ENCODE peak calls at places on chromosomes 4 and X, in ten cellular contexts. M, O, F, B, T, J, Z, H, G and U are unnamed samples.

GRCh38 chr4:6561173-6561516 is 13.8 kb upstream of the MAN2B2 start:
- DNase-seq in H (no peak), G (no peak), M (no peak), Z (no peak), J (no peak), T (no peak), O (no peak), F (no peak), B (no peak), U (no peak)

GRCh38 chr4:15717126-15717525 is 14.3 kb downstream of the BST1 start:
- DNase-seq in B (no peak), J (no peak), G (no peak), H (no peak), F (no peak), O (peak), T (no peak), Z (no peak), M (no peak), U (peak)

GRCh38 chrX:41526925-41527324 is 79.8 kb downstream of the NYX start:
- DNase-seq in M (no peak), H (no peak), Z (no peak), O (peak), J (peak), F (no peak), B (no peak), T (no peak), G (peak), U (peak)

GRCh38 chr4:15336410-15337184 is 91.2 kb upstream of the C1QTNF7 start:
- DNase-seq in B (no peak), T (no peak), F (no peak), M (no peak), O (peak), J (peak), Z (no peak), H (no peak), G (peak), U (peak)

GRCh38 chr4:6343950-6344408 is 74.3 kb downstream of the WFS1 start:
- DNase-seq in F (no peak), Z (peak), H (no peak), T (no peak), M (no peak), J (peak), O (peak), B (no peak), G (peak), U (peak)

GRCh38 chrX:15946783-15947550 is 92.4 kb upstream of the AP1S2 start:
- DNase-seq in B (no peak), J (peak), G (peak), Z (no peak), F (no peak), T (no peak), M (no peak), H (no peak), O (peak), U (peak)

GRCh38 chrX:1316527-1316926 is 20.1 kb upstream of the IL3RA start:
- DNase-seq in F (no peak), B (peak), H (no peak), G (peak), J (no peak), O (no peak), Z (no peak), M (no peak), T (peak), U (no peak)

GRCh38 chrX:130299279-130300009 is 30.7 kb upstream of the ZNF280C start:
- DNase-seq in O (no peak), B (no peak), Z (no peak), F (no peak), H (no peak), M (no peak), J (no peak), G (no peak), T (no peak), U (no peak)

GRCh38 chr4:73308286-73308685 is 49.7 kb upstream of the ANKRD17 start:
- DNase-seq in G (peak), B (no peak), M (peak), Z (peak), J (no peak), T (no peak), O (peak), F (no peak), H (no peak), U (peak)

GRCh38 chr4:182384496-182385155 is 141.4 kb downstream of the TENM3 start:
- DNase-seq in O (no peak), H (no peak), B (no peak), G (no peak), T (no peak), Z (no peak), M (no peak), J (no peak), F (no peak), U (no peak)

GRCh38 chr4:158809611-158810486 is 41.0 kb downstream of the FNIP2 start:
- DNase-seq in G (no peak), T (no peak), H (no peak), J (peak), O (peak), F (no peak), B (peak), M (peak), Z (no peak), U (peak)

GRCh38 chr4:173218411-173219125 is 50.0 kb downstream of the GALNT7 start:
- DNase-seq in O (peak), M (no peak), T (no peak), B (no peak), F (no peak), J (no peak), G (peak), Z (no peak), H (no peak), U (peak)

GRCh38 chr4:111435986-111436744 is 709.1 kb upstream of the FAM241A start:
- DNase-seq in J (no peak), H (no peak), T (no peak), G (no peak), B (no peak), Z (no peak), M (no peak), F (no peak), O (no peak), U (no peak)

GRCh38 chrX:19955306-19955705 is 35.6 kb downstream of the BCLAF3 start:
- DNase-seq in M (no peak), B (no peak), F (no peak), J (no peak), O (no peak), T (no peak), Z (no peak), H (no peak), G (no peak), U (no peak)

GRCh38 chr4:170773709-170774273 is 684.0 kb upstream of the AADAT start:
- DNase-seq in Z (no peak), M (no peak), F (no peak), T (no peak), J (no peak), H (no peak), G (no peak), O (no peak), B (no peak), U (no peak)

GRCh38 chr4:91963489-91963888 is 340.3 kb upstream of the GRID2 start:
- DNase-seq in J (peak), F (no peak), G (peak), H (no peak), B (no peak), M (no peak), O (no peak), T (no peak), Z (no peak), U (no peak)

GRCh38 chr4:121822796-121823504 is 733 bp downstream of the CCNA2 start:
- DNase-seq in B (peak), H (no peak), O (peak), M (peak), F (no peak), T (peak), J (no peak), Z (peak), G (peak), U (no peak)

GRCh38 chrX:154012336-154012991 is 7.2 kb downstream of the IRAK1 start:
- DNase-seq in F (no peak), T (no peak), J (no peak), O (no peak), H (no peak), M (no peak), Z (no peak), B (no peak), G (no peak), U (no peak)

GRCh38 chr4:139918591-139918990 is 235.4 kb downstream of the MAML3 start:
- DNase-seq in O (no peak), G (no peak), M (no peak), T (no peak), J (no peak), B (no peak), F (no peak), Z (no peak), H (no peak), U (no peak)

GRCh38 chrX:133214316-133214715 is 3.8 kb downstream of the TFDP3 start:
- DNase-seq in J (no peak), G (no peak), Z (no peak), B (no peak), O (no peak), T (no peak), H (no peak), F (no peak), M (no peak), U (no peak)

GRCh38 chr4:173793937-173794510 is 264.0 kb upstream of the HAND2 start:
- DNase-seq in O (no peak), F (no peak), Z (no peak), H (no peak), T (no peak), G (no peak), M (no peak), J (no peak), B (no peak), U (no peak)

GRCh38 chr4:152106113-152106763 is 345.4 kb upstream of the GATB start:
- DNase-seq in Z (no peak), G (peak), T (no peak), F (no peak), H (no peak), M (no peak), O (peak), J (peak), B (peak), U (peak)

GRCh38 chr4:181962321-181962720 is 280.9 kb upstream of the TENM3 start:
- DNase-seq in O (no peak), M (no peak), J (no peak), Z (no peak), B (no peak), H (no peak), T (no peak), G (no peak), F (no peak), U (no peak)

GRCh38 chr4:140238353-140239041 is 84.5 kb upstream of the MAML3 start:
- DNase-seq in O (no peak), G (no peak), Z (peak), H (peak), T (no peak), M (no peak), F (no peak), J (no peak), B (peak), U (no peak)